ENCODE peak calls at places on chromosome 5, in ten cellular contexts. One of them, this sample, is unnamed.

GRCh38 chr5:147387109-147387508 is 122.8 kb downstream of the DPYSL3 start:
- DNase-seq in mesendoderm: no peak
- DNase-seq in PC-3: no peak
- DNase-seq in colonic mucosa: no peak
- DNase-seq in uterus: no peak
- DNase-seq in effector memory CD4-positive, alpha-beta T cell: no peak
- DNase-seq in AG09309: no peak
- DNase-seq in H1: no peak
- DNase-seq in endothelial cell of umbilical vein: no peak
- DNase-seq in bronchial epithelial cell: no peak
- DNase-seq in this sample: peak; percentile 88

GRCh38 chr5:81633471-81633870 is 117.4 kb downstream of the SSBP2 start:
- DNase-seq in mesendoderm: no peak
- DNase-seq in PC-3: no peak
- DNase-seq in colonic mucosa: no peak
- DNase-seq in uterus: no peak
- DNase-seq in effector memory CD4-positive, alpha-beta T cell: no peak
- DNase-seq in AG09309: no peak
- DNase-seq in H1: no peak
- DNase-seq in endothelial cell of umbilical vein: no peak
- DNase-seq in bronchial epithelial cell: no peak
- DNase-seq in this sample: no peak

GRCh38 chr5:152532714-152533113 is 127.6 kb upstream of the NMUR2 start:
- DNase-seq in mesendoderm: peak; percentile 74
- DNase-seq in PC-3: peak; percentile 75
- DNase-seq in colonic mucosa: no peak
- DNase-seq in uterus: no peak
- DNase-seq in effector memory CD4-positive, alpha-beta T cell: no peak
- DNase-seq in AG09309: peak; percentile 23
- DNase-seq in H1: no peak
- DNase-seq in endothelial cell of umbilical vein: peak; percentile 47
- DNase-seq in bronchial epithelial cell: peak; percentile 65
- DNase-seq in this sample: no peak

GRCh38 chr5:5270958-5271605 is 131.0 kb downstream of the ADAMTS16 start:
- DNase-seq in mesendoderm: peak; percentile 90
- DNase-seq in PC-3: peak; percentile 96
- DNase-seq in colonic mucosa: peak; percentile 46
- DNase-seq in uterus: peak; percentile 71
- DNase-seq in effector memory CD4-positive, alpha-beta T cell: no peak
- DNase-seq in AG09309: peak; percentile 63
- DNase-seq in H1: no peak
- DNase-seq in endothelial cell of umbilical vein: peak; percentile 6
- DNase-seq in bronchial epithelial cell: peak; percentile 90
- DNase-seq in this sample: peak; percentile 96

GRCh38 chr5:42811591-42812392 is at the start of gene SELENOP:
- DNase-seq in mesendoderm: peak; percentile 87
- DNase-seq in PC-3: peak; percentile 51
- DNase-seq in colonic mucosa: peak; percentile 79
- DNase-seq in uterus: peak; percentile 49
- DNase-seq in effector memory CD4-positive, alpha-beta T cell: no peak
- DNase-seq in AG09309: no peak
- DNase-seq in H1: peak; percentile 9
- DNase-seq in endothelial cell of umbilical vein: peak; percentile 8
- DNase-seq in bronchial epithelial cell: peak; percentile 39
- DNase-seq in this sample: no peak

GRCh38 chr5:91224459-91224858 is 158.7 kb downstream of the ARRDC3 start:
- DNase-seq in mesendoderm: no peak
- DNase-seq in PC-3: no peak
- DNase-seq in colonic mucosa: no peak
- DNase-seq in uterus: no peak
- DNase-seq in effector memory CD4-positive, alpha-beta T cell: no peak
- DNase-seq in AG09309: no peak
- DNase-seq in H1: no peak
- DNase-seq in endothelial cell of umbilical vein: no peak
- DNase-seq in bronchial epithelial cell: no peak
- DNase-seq in this sample: no peak

GRCh38 chr5:142447887-142448286 is 123.1 kb upstream of the SPRY4 start:
- DNase-seq in mesendoderm: no peak
- DNase-seq in PC-3: no peak
- DNase-seq in colonic mucosa: no peak
- DNase-seq in uterus: no peak
- DNase-seq in effector memory CD4-positive, alpha-beta T cell: no peak
- DNase-seq in AG09309: no peak
- DNase-seq in H1: no peak
- DNase-seq in endothelial cell of umbilical vein: no peak
- DNase-seq in bronchial epithelial cell: no peak
- DNase-seq in this sample: no peak

GRCh38 chr5:148002471-148002870 is 61.3 kb upstream of the SPINK5 start:
- DNase-seq in mesendoderm: no peak
- DNase-seq in PC-3: peak; percentile 40
- DNase-seq in colonic mucosa: no peak
- DNase-seq in uterus: no peak
- DNase-seq in effector memory CD4-positive, alpha-beta T cell: no peak
- DNase-seq in AG09309: no peak
- DNase-seq in H1: no peak
- DNase-seq in endothelial cell of umbilical vein: no peak
- DNase-seq in bronchial epithelial cell: peak; percentile 67
- DNase-seq in this sample: no peak

GRCh38 chr5:67725591-67725990 is 490.0 kb upstream of the PIK3R1 start:
- DNase-seq in mesendoderm: no peak
- DNase-seq in PC-3: no peak
- DNase-seq in colonic mucosa: no peak
- DNase-seq in uterus: no peak
- DNase-seq in effector memory CD4-positive, alpha-beta T cell: no peak
- DNase-seq in AG09309: no peak
- DNase-seq in H1: no peak
- DNase-seq in endothelial cell of umbilical vein: peak; percentile 74
- DNase-seq in bronchial epithelial cell: no peak
- DNase-seq in this sample: no peak

GRCh38 chr5:134436523-134437339 is 25.1 kb upstream of the CDKN2AIPNL start:
- DNase-seq in mesendoderm: peak; percentile 34
- DNase-seq in PC-3: peak; percentile 86
- DNase-seq in colonic mucosa: peak; percentile 82
- DNase-seq in uterus: peak; percentile 54
- DNase-seq in effector memory CD4-positive, alpha-beta T cell: peak; percentile 29
- DNase-seq in AG09309: peak; percentile 84
- DNase-seq in H1: no peak
- DNase-seq in endothelial cell of umbilical vein: peak; percentile 69
- DNase-seq in bronchial epithelial cell: peak; percentile 92
- DNase-seq in this sample: no peak

GRCh38 chr5:123754903-123755302 is 242.9 kb downstream of the CSNK1G3 start:
- DNase-seq in mesendoderm: no peak
- DNase-seq in PC-3: no peak
- DNase-seq in colonic mucosa: no peak
- DNase-seq in uterus: no peak
- DNase-seq in effector memory CD4-positive, alpha-beta T cell: no peak
- DNase-seq in AG09309: no peak
- DNase-seq in H1: no peak
- DNase-seq in endothelial cell of umbilical vein: no peak
- DNase-seq in bronchial epithelial cell: no peak
- DNase-seq in this sample: no peak

GRCh38 chr5:94361161-94361560 is 257.2 kb downstream of the KIAA0825 start:
- DNase-seq in mesendoderm: no peak
- DNase-seq in PC-3: no peak
- DNase-seq in colonic mucosa: no peak
- DNase-seq in uterus: no peak
- DNase-seq in effector memory CD4-positive, alpha-beta T cell: no peak
- DNase-seq in AG09309: peak; percentile 5
- DNase-seq in H1: no peak
- DNase-seq in endothelial cell of umbilical vein: no peak
- DNase-seq in bronchial epithelial cell: peak; percentile 12
- DNase-seq in this sample: no peak

GRCh38 chr5:109105631-109106267 is 304.0 kb downstream of the PJA2 start:
- DNase-seq in mesendoderm: peak; percentile 5
- DNase-seq in PC-3: peak; percentile 60
- DNase-seq in colonic mucosa: no peak
- DNase-seq in uterus: no peak
- DNase-seq in effector memory CD4-positive, alpha-beta T cell: no peak
- DNase-seq in AG09309: peak; percentile 82
- DNase-seq in H1: no peak
- DNase-seq in endothelial cell of umbilical vein: peak; percentile 97
- DNase-seq in bronchial epithelial cell: peak; percentile 89
- DNase-seq in this sample: peak; percentile 10

GRCh38 chr5:533243-534005 is 9.2 kb upstream of the SLC9A3 start:
- DNase-seq in mesendoderm: no peak
- DNase-seq in PC-3: no peak
- DNase-seq in colonic mucosa: no peak
- DNase-seq in uterus: no peak
- DNase-seq in effector memory CD4-positive, alpha-beta T cell: no peak
- DNase-seq in AG09309: no peak
- DNase-seq in H1: no peak
- DNase-seq in endothelial cell of umbilical vein: no peak
- DNase-seq in bronchial epithelial cell: no peak
- DNase-seq in this sample: peak; percentile 7

GRCh38 chr5:179451813-179452196 is 98.5 kb upstream of the RUFY1 start:
- DNase-seq in mesendoderm: no peak
- DNase-seq in PC-3: no peak
- DNase-seq in colonic mucosa: no peak
- DNase-seq in uterus: no peak
- DNase-seq in effector memory CD4-positive, alpha-beta T cell: no peak
- DNase-seq in AG09309: no peak
- DNase-seq in H1: no peak
- DNase-seq in endothelial cell of umbilical vein: no peak
- DNase-seq in bronchial epithelial cell: no peak
- DNase-seq in this sample: no peak

GRCh38 chr5:620152-620551 is 8.0 kb downstream of the CEP72 start:
- DNase-seq in mesendoderm: no peak
- DNase-seq in PC-3: no peak
- DNase-seq in colonic mucosa: no peak
- DNase-seq in uterus: no peak
- DNase-seq in effector memory CD4-positive, alpha-beta T cell: no peak
- DNase-seq in AG09309: no peak
- DNase-seq in H1: no peak
- DNase-seq in endothelial cell of umbilical vein: no peak
- DNase-seq in bronchial epithelial cell: no peak
- DNase-seq in this sample: no peak

GRCh38 chr5:177555228-177555627 is 865 bp upstream of the FAM193B start:
- DNase-seq in mesendoderm: no peak
- DNase-seq in PC-3: no peak
- DNase-seq in colonic mucosa: no peak
- DNase-seq in uterus: no peak
- DNase-seq in effector memory CD4-positive, alpha-beta T cell: no peak
- DNase-seq in AG09309: no peak
- DNase-seq in H1: no peak
- DNase-seq in endothelial cell of umbilical vein: no peak
- DNase-seq in bronchial epithelial cell: no peak
- DNase-seq in this sample: no peak
- H3K4me3 ChIP-seq in mesendoderm: no peak overlapping the region
- H3K4me3 ChIP-seq in PC-3: peak overlapping the region; percentile 75
- H3K4me3 ChIP-seq in colonic mucosa: peak overlapping the region; percentile 60
- H3K4me3 ChIP-seq in uterus: no peak overlapping the region
- H3K4me3 ChIP-seq in effector memory CD4-positive, alpha-beta T cell: no peak overlapping the region
- H3K4me3 ChIP-seq in AG09309: no peak overlapping the region
- H3K4me3 ChIP-seq in H1: no peak overlapping the region
- H3K4me3 ChIP-seq in endothelial cell of umbilical vein: no peak overlapping the region
- H3K4me3 ChIP-seq in bronchial epithelial cell: no peak overlapping the region
- H3K4me3 ChIP-seq in this sample: no peak overlapping the region

GRCh38 chr5:175642998-175643397 is 14.9 kb upstream of the HRH2 start:
- DNase-seq in mesendoderm: no peak
- DNase-seq in PC-3: no peak
- DNase-seq in colonic mucosa: no peak
- DNase-seq in uterus: no peak
- DNase-seq in effector memory CD4-positive, alpha-beta T cell: no peak
- DNase-seq in AG09309: no peak
- DNase-seq in H1: no peak
- DNase-seq in endothelial cell of umbilical vein: no peak
- DNase-seq in bronchial epithelial cell: no peak
- DNase-seq in this sample: no peak
- H3K4me3 ChIP-seq in mesendoderm: no peak overlapping the region
- H3K4me3 ChIP-seq in PC-3: no peak overlapping the region
- H3K4me3 ChIP-seq in colonic mucosa: no peak overlapping the region
- H3K4me3 ChIP-seq in uterus: no peak overlapping the region
- H3K4me3 ChIP-seq in effector memory CD4-positive, alpha-beta T cell: no peak overlapping the region
- H3K4me3 ChIP-seq in AG09309: no peak overlapping the region
- H3K4me3 ChIP-seq in H1: no peak overlapping the region
- H3K4me3 ChIP-seq in endothelial cell of umbilical vein: no peak overlapping the region
- H3K4me3 ChIP-seq in bronchial epithelial cell: no peak overlapping the region
- H3K4me3 ChIP-seq in this sample: no peak overlapping the region

DNA sequence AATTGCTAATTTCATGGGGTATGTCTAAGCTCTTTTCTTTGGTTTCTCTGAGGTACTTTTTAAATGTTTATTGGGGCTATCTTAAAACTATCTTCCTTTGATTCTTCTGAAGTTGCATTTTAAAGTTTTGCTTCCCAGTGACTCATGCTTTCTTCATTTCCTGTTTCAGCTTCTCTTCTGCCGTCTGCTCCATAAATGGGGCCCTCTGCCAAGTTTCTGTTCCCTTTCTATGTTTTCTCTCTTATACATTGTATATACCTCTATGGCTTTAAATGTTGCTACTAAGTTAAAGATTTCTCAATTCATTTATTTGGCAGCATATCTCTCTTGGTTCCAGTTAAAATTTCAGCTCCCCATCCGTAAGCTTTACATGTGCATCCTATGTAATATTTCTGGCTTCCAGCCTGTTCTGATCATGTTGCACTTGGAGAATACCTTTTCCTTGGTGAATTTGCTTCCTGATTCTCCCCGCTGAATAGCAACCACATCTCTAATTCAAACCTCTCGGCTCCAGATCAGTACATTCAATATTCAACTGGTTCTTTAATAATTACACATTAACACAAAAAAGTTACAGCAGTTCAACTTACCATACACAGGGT is 125.3 kb downstream of the ST8SIA4 start:
- DNase-seq in mesendoderm: peak; percentile 25
- DNase-seq in PC-3: peak; percentile 88
- DNase-seq in colonic mucosa: peak; percentile 48
- DNase-seq in uterus: no peak
- DNase-seq in effector memory CD4-positive, alpha-beta T cell: no peak
- DNase-seq in AG09309: peak; percentile 41
- DNase-seq in H1: no peak
- DNase-seq in endothelial cell of umbilical vein: peak; percentile 91
- DNase-seq in bronchial epithelial cell: peak; percentile 80
- DNase-seq in this sample: no peak
- H3K4me3 ChIP-seq in mesendoderm: no peak overlapping the region
- H3K4me3 ChIP-seq in PC-3: peak overlapping the region; percentile 19
- H3K4me3 ChIP-seq in colonic mucosa: no peak overlapping the region
- H3K4me3 ChIP-seq in uterus: no peak overlapping the region
- H3K4me3 ChIP-seq in effector memory CD4-positive, alpha-beta T cell: no peak overlapping the region
- H3K4me3 ChIP-seq in AG09309: no peak overlapping the region
- H3K4me3 ChIP-seq in H1: no peak overlapping the region
- H3K4me3 ChIP-seq in endothelial cell of umbilical vein: peak overlapping the region; percentile 21
- H3K4me3 ChIP-seq in bronchial epithelial cell: no peak overlapping the region
- H3K4me3 ChIP-seq in this sample: no peak overlapping the region

GRCh38 chr5:88674262-88675158 is 208.5 kb downstream of the MEF2C start:
- DNase-seq in mesendoderm: peak; percentile 85
- DNase-seq in PC-3: no peak
- DNase-seq in colonic mucosa: no peak
- DNase-seq in uterus: no peak
- DNase-seq in effector memory CD4-positive, alpha-beta T cell: no peak
- DNase-seq in AG09309: no peak
- DNase-seq in H1: no peak
- DNase-seq in endothelial cell of umbilical vein: no peak
- DNase-seq in bronchial epithelial cell: no peak
- DNase-seq in this sample: no peak
- H3K4me3 ChIP-seq in mesendoderm: peak overlapping the region; percentile 0
- H3K4me3 ChIP-seq in PC-3: no peak overlapping the region
- H3K4me3 ChIP-seq in colonic mucosa: peak overlapping the region; percentile 39
- H3K4me3 ChIP-seq in uterus: peak overlapping the region; percentile 26
- H3K4me3 ChIP-seq in effector memory CD4-positive, alpha-beta T cell: peak overlapping the region; percentile 45
- H3K4me3 ChIP-seq in AG09309: peak overlapping the region; percentile 28
- H3K4me3 ChIP-seq in H1: peak overlapping the region; percentile 64
- H3K4me3 ChIP-seq in endothelial cell of umbilical vein: no peak overlapping the region
- H3K4me3 ChIP-seq in bronchial epithelial cell: no peak overlapping the region
- H3K4me3 ChIP-seq in this sample: peak overlapping the region; percentile 30

GRCh38 chr5:9126490-9126889 is 419.4 kb downstream of the SEMA5A start:
- DNase-seq in mesendoderm: no peak
- DNase-seq in PC-3: no peak
- DNase-seq in colonic mucosa: no peak
- DNase-seq in uterus: no peak
- DNase-seq in effector memory CD4-positive, alpha-beta T cell: no peak
- DNase-seq in AG09309: no peak
- DNase-seq in H1: no peak
- DNase-seq in endothelial cell of umbilical vein: no peak
- DNase-seq in bronchial epithelial cell: no peak
- DNase-seq in this sample: no peak
- H3K4me3 ChIP-seq in mesendoderm: no peak overlapping the region
- H3K4me3 ChIP-seq in PC-3: no peak overlapping the region
- H3K4me3 ChIP-seq in colonic mucosa: no peak overlapping the region
- H3K4me3 ChIP-seq in uterus: no peak overlapping the region
- H3K4me3 ChIP-seq in effector memory CD4-positive, alpha-beta T cell: no peak overlapping the region
- H3K4me3 ChIP-seq in AG09309: no peak overlapping the region
- H3K4me3 ChIP-seq in H1: no peak overlapping the region
- H3K4me3 ChIP-seq in endothelial cell of umbilical vein: no peak overlapping the region
- H3K4me3 ChIP-seq in bronchial epithelial cell: no peak overlapping the region
- H3K4me3 ChIP-seq in this sample: no peak overlapping the region

This sample was measured in BE2C.